ENCODE peak calls at places on chromosomes 2 and 18, in five cellular contexts. One of them, this sample, is unnamed.
A peak's percentile ranks its signal among the peaks of the same experiment; 100 is the strongest.

GRCh38 chr18:58788971-58789797 is 75.5 kb upstream of the ZNF532 start:
- DNase-seq in mammary epithelial cell: peak; percentile 45
- DNase-seq in IMR-90: peak; percentile 84
- DNase-seq in neuronal stem cell: no peak
- DNase-seq in GM23338: no peak
- DNase-seq in this sample: no peak

GRCh38 chr2:205930209-205930608 is 155.8 kb downstream of the INO80D start:
- DNase-seq in IMR-90: peak; percentile 55
- DNase-seq in neuronal stem cell: no peak
- DNase-seq in GM23338: peak; percentile 19
- DNase-seq in mammary epithelial cell: no peak
- DNase-seq in this sample: no peak

GRCh38 chr2:38106420-38107182 is 30.6 kb upstream of the CYP1B1 start:
- DNase-seq in GM23338: peak; percentile 45
- DNase-seq in neuronal stem cell: no peak
- DNase-seq in IMR-90: peak; percentile 71
- DNase-seq in mammary epithelial cell: peak; percentile 60
- DNase-seq in this sample: no peak

GRCh38 chr2:217800433-217801114 is 202.2 kb downstream of the TNS1 start:
- DNase-seq in neuronal stem cell: no peak
- DNase-seq in GM23338: no peak
- DNase-seq in mammary epithelial cell: no peak
- DNase-seq in IMR-90: no peak
- DNase-seq in this sample: no peak

GRCh38 chr2:71187589-71187988 is 39.3 kb downstream of the PAIP2B start:
- DNase-seq in mammary epithelial cell: no peak
- DNase-seq in IMR-90: no peak
- DNase-seq in neuronal stem cell: no peak
- DNase-seq in GM23338: no peak
- DNase-seq in this sample: no peak

GRCh38 chr2:25174192-25174861 is 5.9 kb upstream of the POMC start:
- DNase-seq in GM23338: no peak
- DNase-seq in IMR-90: no peak
- DNase-seq in mammary epithelial cell: no peak
- DNase-seq in neuronal stem cell: no peak
- DNase-seq in this sample: no peak

GRCh38 chr2:166841679-166842078 is 46.6 kb upstream of the XIRP2 start:
- DNase-seq in IMR-90: no peak
- DNase-seq in neuronal stem cell: no peak
- DNase-seq in mammary epithelial cell: no peak
- DNase-seq in GM23338: peak; percentile 40
- DNase-seq in this sample: no peak

GRCh38 chr2:23611839-23612238 is 226.9 kb downstream of the KLHL29 start:
- DNase-seq in mammary epithelial cell: no peak
- DNase-seq in neuronal stem cell: no peak
- DNase-seq in GM23338: no peak
- DNase-seq in IMR-90: no peak
- DNase-seq in this sample: no peak

GRCh38 chr2:223560704-223561435 is 41.3 kb downstream of the SCG2 start:
- DNase-seq in neuronal stem cell: no peak
- DNase-seq in GM23338: peak; percentile 25
- DNase-seq in mammary epithelial cell: peak; percentile 71
- DNase-seq in IMR-90: peak; percentile 49
- DNase-seq in this sample: no peak

GRCh38 chr2:188984680-188985079 is 10.5 kb downstream of the COL3A1 start:
- DNase-seq in neuronal stem cell: no peak
- DNase-seq in mammary epithelial cell: no peak
- DNase-seq in IMR-90: peak; percentile 93
- DNase-seq in GM23338: no peak
- DNase-seq in this sample: no peak

GRCh38 chr2:45085487-45085886 is 76.2 kb upstream of the SIX2 start:
- DNase-seq in IMR-90: no peak
- DNase-seq in neuronal stem cell: no peak
- DNase-seq in GM23338: no peak
- DNase-seq in mammary epithelial cell: no peak
- DNase-seq in this sample: no peak

GRCh38 chr2:84732897-84733778 is 147.7 kb downstream of the TRABD2A start:
- DNase-seq in mammary epithelial cell: no peak
- DNase-seq in IMR-90: no peak
- DNase-seq in neuronal stem cell: no peak
- DNase-seq in GM23338: no peak
- DNase-seq in this sample: no peak

GRCh38 chr2:233556756-233557736 is 9.5 kb downstream of the USP40 start:
- DNase-seq in GM23338: peak; percentile 24
- DNase-seq in mammary epithelial cell: peak; percentile 92
- DNase-seq in neuronal stem cell: no peak
- DNase-seq in IMR-90: peak; percentile 79
- DNase-seq in this sample: peak; percentile 63

GRCh38 chr2:88099798-88100488 is 27.9 kb downstream of the FABP1 start:
- DNase-seq in GM23338: peak; percentile 97
- DNase-seq in IMR-90: peak; percentile 4
- DNase-seq in mammary epithelial cell: peak; percentile 38
- DNase-seq in neuronal stem cell: peak; percentile 83
- DNase-seq in this sample: no peak

GRCh38 chr2:125822746-125823145 is 833.2 kb upstream of the GYPC start:
- DNase-seq in neuronal stem cell: no peak
- DNase-seq in GM23338: no peak
- DNase-seq in mammary epithelial cell: no peak
- DNase-seq in IMR-90: no peak
- DNase-seq in this sample: no peak

GRCh38 chr2:45009928-45010705 is 865 bp upstream of the SIX2 start:
- DNase-seq in GM23338: peak; percentile 84
- DNase-seq in IMR-90: no peak
- DNase-seq in mammary epithelial cell: peak; percentile 51
- DNase-seq in neuronal stem cell: no peak
- DNase-seq in this sample: no peak

GRCh38 chr2:137947714-137948336 is 16.4 kb upstream of the HNMT start:
- DNase-seq in GM23338: peak; percentile 75
- DNase-seq in IMR-90: peak; percentile 79
- DNase-seq in mammary epithelial cell: peak; percentile 56
- DNase-seq in neuronal stem cell: peak; percentile 37
- DNase-seq in this sample: peak; percentile 27

GRCh38 chr2:159497857-159498256 is 118.5 kb downstream of the BAZ2B start:
- DNase-seq in neuronal stem cell: no peak
- DNase-seq in mammary epithelial cell: peak; percentile 58
- DNase-seq in IMR-90: no peak
- DNase-seq in GM23338: no peak
- DNase-seq in this sample: no peak

GRCh38 chr2:171703574-171704347 is 16.5 kb downstream of the DYNC1I2 start:
- DNase-seq in mammary epithelial cell: peak; percentile 23
- DNase-seq in IMR-90: peak; percentile 56
- DNase-seq in GM23338: peak; percentile 45
- DNase-seq in neuronal stem cell: peak; percentile 30
- DNase-seq in this sample: peak; percentile 56

GRCh38 chr2:96325038-96325883 is at the start of gene ITPRIPL1:
- DNase-seq in neuronal stem cell: no peak
- DNase-seq in GM23338: peak; percentile 69
- DNase-seq in IMR-90: no peak
- DNase-seq in mammary epithelial cell: no peak
- DNase-seq in this sample: peak; percentile 36

GRCh38 chr2:109419960-109420370 is 193.8 kb downstream of the SEPTIN10 start:
- DNase-seq in GM23338: no peak
- DNase-seq in IMR-90: peak; percentile 83
- DNase-seq in mammary epithelial cell: no peak
- DNase-seq in neuronal stem cell: no peak
- DNase-seq in this sample: no peak

GRCh38 chr2:177264209-177264538 is 353 bp downstream of the NFE2L2 start:
- DNase-seq in GM23338: no peak
- DNase-seq in neuronal stem cell: no peak
- DNase-seq in mammary epithelial cell: no peak
- DNase-seq in IMR-90: peak; percentile 36
- DNase-seq in this sample: no peak

GRCh38 chr2:42905341-42906114 is 113.1 kb upstream of the HAAO start:
- DNase-seq in mammary epithelial cell: no peak
- DNase-seq in GM23338: peak; percentile 11
- DNase-seq in IMR-90: no peak
- DNase-seq in neuronal stem cell: no peak
- DNase-seq in this sample: no peak

GRCh38 chr2:109290887-109291675 is 162.1 kb downstream of the SH3RF3 start:
- DNase-seq in IMR-90: peak; percentile 83
- DNase-seq in GM23338: no peak
- DNase-seq in neuronal stem cell: no peak
- DNase-seq in mammary epithelial cell: no peak
- DNase-seq in this sample: no peak

GRCh38 chr2:29281086-29281485 is 165.9 kb downstream of the CLIP4 start:
- DNase-seq in mammary epithelial cell: no peak
- DNase-seq in IMR-90: no peak
- DNase-seq in neuronal stem cell: no peak
- DNase-seq in GM23338: no peak
- DNase-seq in this sample: no peak

GRCh38 chr2:110788936-110789335 is 56.6 kb downstream of the ACOXL start:
- DNase-seq in IMR-90: no peak
- DNase-seq in neuronal stem cell: no peak
- DNase-seq in mammary epithelial cell: no peak
- DNase-seq in GM23338: no peak
- DNase-seq in this sample: no peak

GRCh38 chr2:119290859-119291587 is 67.4 kb downstream of the STEAP3 start:
- DNase-seq in neuronal stem cell: peak; percentile 74
- DNase-seq in IMR-90: peak; percentile 61
- DNase-seq in GM23338: peak; percentile 95
- DNase-seq in mammary epithelial cell: peak; percentile 12
- DNase-seq in this sample: peak; percentile 70
- H2AFZ ChIP-seq in neuronal stem cell: peak overlapping the region; percentile 51
- H2AFZ ChIP-seq in IMR-90: peak overlapping the region; percentile 80
- H2AFZ ChIP-seq in GM23338: no peak overlapping the region
- H2AFZ ChIP-seq in mammary epithelial cell: no peak overlapping the region
- H2AFZ ChIP-seq in this sample: no peak overlapping the region

GRCh38 chr18:8744656-8745055 is 39.3 kb downstream of the MTCL1 start:
- DNase-seq in IMR-90: peak; percentile 42
- DNase-seq in mammary epithelial cell: no peak
- DNase-seq in GM23338: no peak
- DNase-seq in neuronal stem cell: no peak
- DNase-seq in this sample: peak; percentile 95

GRCh38 chr18:8745355-8746014 is 40.1 kb downstream of the MTCL1 start:
- DNase-seq in GM23338: no peak
- DNase-seq in neuronal stem cell: no peak
- DNase-seq in mammary epithelial cell: no peak
- DNase-seq in IMR-90: peak; percentile 90
- DNase-seq in this sample: peak; percentile 83

GRCh38 chr18:8744038-8744437 is 38.7 kb downstream of the MTCL1 start:
- DNase-seq in neuronal stem cell: no peak
- DNase-seq in GM23338: no peak
- DNase-seq in mammary epithelial cell: no peak
- DNase-seq in IMR-90: no peak
- DNase-seq in this sample: peak; percentile 65

GRCh38 chr18:8749492-8749891 is 44.1 kb downstream of the MTCL1 start:
- DNase-seq in neuronal stem cell: no peak
- DNase-seq in GM23338: no peak
- DNase-seq in mammary epithelial cell: no peak
- DNase-seq in IMR-90: no peak
- DNase-seq in this sample: no peak

GRCh38 chr18:8747440-8747937 is 42.1 kb downstream of the MTCL1 start:
- DNase-seq in GM23338: no peak
- DNase-seq in mammary epithelial cell: no peak
- DNase-seq in neuronal stem cell: no peak
- DNase-seq in IMR-90: peak; percentile 96
- DNase-seq in this sample: no peak
- H2AFZ ChIP-seq in GM23338: no peak overlapping the region
- H2AFZ ChIP-seq in mammary epithelial cell: no peak overlapping the region
- H2AFZ ChIP-seq in neuronal stem cell: no peak overlapping the region
- H2AFZ ChIP-seq in IMR-90: peak overlapping the region; percentile 79
- H2AFZ ChIP-seq in this sample: no peak overlapping the region

DNA sequence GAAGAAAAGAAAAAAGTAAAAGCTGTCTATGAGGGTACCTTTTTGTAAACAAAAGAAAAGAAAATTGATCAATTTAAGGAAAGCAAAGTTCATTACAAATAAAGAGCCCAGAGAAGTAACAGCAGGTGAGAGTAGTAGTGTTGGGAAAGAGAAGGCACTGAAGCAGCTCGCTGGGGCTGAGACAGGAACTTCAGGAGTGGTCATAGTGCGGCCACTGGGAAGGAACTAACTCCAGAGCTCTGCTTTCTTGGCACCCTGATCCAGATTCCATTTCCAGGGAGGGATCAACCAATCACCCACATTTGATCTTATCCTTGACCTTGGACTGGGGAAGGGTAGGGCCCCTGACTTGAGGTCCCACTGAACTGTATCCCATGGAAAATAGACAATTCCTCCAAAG is 617.6 kb downstream of the CPS1 start:
- DNase-seq in IMR-90: no peak
- DNase-seq in neuronal stem cell: no peak
- DNase-seq in GM23338: no peak
- DNase-seq in mammary epithelial cell: no peak
- DNase-seq in this sample: no peak
- H2AFZ ChIP-seq in IMR-90: no peak overlapping the region
- H2AFZ ChIP-seq in neuronal stem cell: no peak overlapping the region
- H2AFZ ChIP-seq in GM23338: no peak overlapping the region
- H2AFZ ChIP-seq in mammary epithelial cell: no peak overlapping the region
- H2AFZ ChIP-seq in this sample: no peak overlapping the region

DNA sequence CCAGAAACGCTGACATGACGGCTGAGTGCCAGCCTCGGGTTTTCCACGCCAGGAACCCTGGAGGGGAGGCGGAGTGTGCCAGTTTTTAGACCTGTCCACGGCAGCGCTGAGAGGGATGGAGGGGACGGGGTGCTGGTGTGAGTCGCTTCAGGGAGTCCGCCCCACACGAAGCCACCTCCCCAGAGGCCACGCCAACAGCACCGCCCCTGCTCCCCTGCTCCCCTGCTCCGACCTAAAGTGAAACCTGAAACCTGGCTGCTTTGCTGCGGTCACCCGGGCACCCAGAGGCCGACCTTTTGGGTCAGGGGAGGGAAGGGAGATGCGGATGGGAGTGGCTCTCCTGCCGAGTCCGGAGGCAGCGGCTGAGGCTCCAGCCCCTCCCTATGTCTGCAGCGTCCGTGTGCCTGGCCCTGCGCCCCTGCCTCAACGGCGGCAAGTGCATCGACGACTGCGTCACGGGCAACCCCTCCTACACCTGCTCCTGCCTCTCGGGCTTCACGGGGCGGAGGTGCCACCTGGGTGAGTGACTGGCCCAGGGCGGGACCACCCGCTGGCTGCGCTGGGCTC is 38.1 kb downstream of the SNED1 start:
- DNase-seq in neuronal stem cell: peak; percentile 56
- DNase-seq in IMR-90: no peak
- DNase-seq in mammary epithelial cell: peak; percentile 13
- DNase-seq in GM23338: peak; percentile 80
- DNase-seq in this sample: no peak
- H2AFZ ChIP-seq in neuronal stem cell: peak overlapping the region; percentile 61
- H2AFZ ChIP-seq in IMR-90: no peak overlapping the region
- H2AFZ ChIP-seq in mammary epithelial cell: peak overlapping the region; percentile 73
- H2AFZ ChIP-seq in GM23338: peak overlapping the region; percentile 96
- H2AFZ ChIP-seq in this sample: no peak overlapping the region

This sample was measured in OCI-LY7.